ENCODE peak calls at places on chromosomes 1 and 21, in seven cellular contexts. W is Peyer's patch, T is lower leg skin, R is NT2/D1, Q is suprapubic skin, U is BE2C, O is GM06990. N is an unnamed sample.

GRCh38 chr1:119582801-119583200 is 65.3 kb downstream of the ZNF697 start:
- DNase-seq in W (no peak), T (no peak), R (peak; percentile 80), Q (no peak), U (peak; percentile 51), O (no peak), N (no peak)

GRCh38 chr1:99084562-99084961 is 79.9 kb upstream of the PLPPR5 start:
- DNase-seq in W (no peak), T (no peak), R (no peak), Q (no peak), U (no peak), O (peak; percentile 50), N (no peak)

GRCh38 chr21:44931137-44931500 is 8.7 kb upstream of the SLX9 start:
- DNase-seq in W (peak; percentile 79), T (no peak), R (no peak), Q (no peak), U (no peak), O (peak; percentile 80), N (no peak)

GRCh38 chr1:197321821-197322220 is 53.8 kb downstream of the CRB1 start:
- DNase-seq in W (no peak), T (no peak), R (no peak), Q (no peak), U (no peak), O (no peak), N (no peak)

GRCh38 chr1:197674286-197674685 is 101.0 kb downstream of the DENND1B start:
- DNase-seq in W (no peak), T (no peak), R (no peak), Q (no peak), U (peak; percentile 89), O (no peak), N (no peak)

GRCh38 chr1:118911571-118911970 is 76.6 kb downstream of the TBX15 start:
- DNase-seq in W (no peak), T (no peak), R (no peak), Q (no peak), U (no peak), O (no peak), N (no peak)

GRCh38 chr1:182955596-182956588 is 2.9 kb upstream of the SHCBP1L start:
- DNase-seq in W (no peak), T (no peak), R (no peak), Q (no peak), U (no peak), O (no peak), N (no peak)

GRCh38 chr1:198096390-198096789 is 60.4 kb upstream of the NEK7 start:
- DNase-seq in W (no peak), T (no peak), R (peak; percentile 48), Q (no peak), U (no peak), O (no peak), N (no peak)

GRCh38 chr1:171727778-171728177 is 14.1 kb downstream of the VAMP4 start:
- DNase-seq in W (no peak), T (no peak), R (no peak), Q (no peak), U (no peak), O (no peak), N (no peak)

GRCh38 chr1:29641921-29642320 is 405.6 kb downstream of the PTPRU start:
- DNase-seq in W (peak; percentile 3), T (no peak), R (no peak), Q (no peak), U (no peak), O (no peak), N (no peak)

GRCh38 chr1:241842565-241842964 is 5.4 kb upstream of the EXO1 start:
- DNase-seq in W (no peak), T (no peak), R (no peak), Q (no peak), U (no peak), O (no peak), N (no peak)

GRCh38 chr1:193545171-193545570 is 358.8 kb upstream of the B3GALT2 start:
- DNase-seq in W (no peak), T (no peak), R (no peak), Q (no peak), U (no peak), O (no peak), N (no peak)

GRCh38 chr1:91523462-91523861 is 22.8 kb downstream of the CDC7 start:
- DNase-seq in W (no peak), T (no peak), R (no peak), Q (no peak), U (no peak), O (no peak), N (no peak)

GRCh38 chr1:147236448-147236847 is 6.0 kb upstream of the CHD1L start:
- DNase-seq in W (no peak), T (no peak), R (no peak), Q (no peak), U (no peak), O (no peak), N (no peak)

GRCh38 chr1:169003864-169004516 is 102.5 kb upstream of the ATP1B1 start:
- DNase-seq in W (no peak), T (no peak), R (no peak), Q (no peak), U (no peak), O (no peak), N (no peak)

GRCh38 chr1:8815582-8816285 is 1.7 kb downstream of the RERE start:
- DNase-seq in W (no peak), T (peak; percentile 77), R (no peak), Q (peak; percentile 5), U (no peak), O (no peak), N (no peak)

GRCh38 chr1:51622455-51622913 is 5.6 kb downstream of the OSBPL9 start:
- DNase-seq in W (no peak), T (no peak), R (peak; percentile 30), Q (peak; percentile 81), U (peak; percentile 17), O (no peak), N (peak; percentile 11)

GRCh38 chr21:29827647-29828046 is 112.1 kb downstream of the GRIK1 start:
- DNase-seq in W (no peak), T (no peak), R (no peak), Q (no peak), U (no peak), O (no peak), N (no peak)

GRCh38 chr1:31062867-31063380 is 2.6 kb downstream of the PUM1 start:
- DNase-seq in W (no peak), T (no peak), R (no peak), Q (no peak), U (no peak), O (no peak), N (no peak)

GRCh38 chr1:57770772-57771171 is 346.9 kb upstream of the DAB1 start:
- DNase-seq in W (no peak), T (no peak), R (peak; percentile 23), Q (no peak), U (no peak), O (no peak), N (no peak)

GRCh38 chr1:77562596-77563154 is 119.8 kb downstream of the ZZZ3 start:
- DNase-seq in W (no peak), T (no peak), R (no peak), Q (no peak), U (no peak), O (no peak), N (no peak)

GRCh38 chr1:77557053-77557452 is 125.4 kb downstream of the ZZZ3 start:
- DNase-seq in W (no peak), T (no peak), R (no peak), Q (no peak), U (no peak), O (no peak), N (no peak)

GRCh38 chr1:77556045-77556444 is 126.4 kb downstream of the ZZZ3 start:
- DNase-seq in W (no peak), T (no peak), R (no peak), Q (no peak), U (no peak), O (no peak), N (no peak)

GRCh38 chr1:77560741-77561140 is 121.7 kb downstream of the ZZZ3 start:
- DNase-seq in W (no peak), T (no peak), R (no peak), Q (no peak), U (no peak), O (no peak), N (no peak)

GRCh38 chr1:77558591-77559164 is 123.8 kb downstream of the ZZZ3 start:
- DNase-seq in W (no peak), T (no peak), R (no peak), Q (no peak), U (no peak), O (no peak), N (no peak)
- H3K4me3 ChIP-seq in W (no peak overlapping the region), T (no peak overlapping the region), R (no peak overlapping the region), Q (no peak overlapping the region), U (no peak overlapping the region), O (no peak overlapping the region), N (no peak overlapping the region)

DNA sequence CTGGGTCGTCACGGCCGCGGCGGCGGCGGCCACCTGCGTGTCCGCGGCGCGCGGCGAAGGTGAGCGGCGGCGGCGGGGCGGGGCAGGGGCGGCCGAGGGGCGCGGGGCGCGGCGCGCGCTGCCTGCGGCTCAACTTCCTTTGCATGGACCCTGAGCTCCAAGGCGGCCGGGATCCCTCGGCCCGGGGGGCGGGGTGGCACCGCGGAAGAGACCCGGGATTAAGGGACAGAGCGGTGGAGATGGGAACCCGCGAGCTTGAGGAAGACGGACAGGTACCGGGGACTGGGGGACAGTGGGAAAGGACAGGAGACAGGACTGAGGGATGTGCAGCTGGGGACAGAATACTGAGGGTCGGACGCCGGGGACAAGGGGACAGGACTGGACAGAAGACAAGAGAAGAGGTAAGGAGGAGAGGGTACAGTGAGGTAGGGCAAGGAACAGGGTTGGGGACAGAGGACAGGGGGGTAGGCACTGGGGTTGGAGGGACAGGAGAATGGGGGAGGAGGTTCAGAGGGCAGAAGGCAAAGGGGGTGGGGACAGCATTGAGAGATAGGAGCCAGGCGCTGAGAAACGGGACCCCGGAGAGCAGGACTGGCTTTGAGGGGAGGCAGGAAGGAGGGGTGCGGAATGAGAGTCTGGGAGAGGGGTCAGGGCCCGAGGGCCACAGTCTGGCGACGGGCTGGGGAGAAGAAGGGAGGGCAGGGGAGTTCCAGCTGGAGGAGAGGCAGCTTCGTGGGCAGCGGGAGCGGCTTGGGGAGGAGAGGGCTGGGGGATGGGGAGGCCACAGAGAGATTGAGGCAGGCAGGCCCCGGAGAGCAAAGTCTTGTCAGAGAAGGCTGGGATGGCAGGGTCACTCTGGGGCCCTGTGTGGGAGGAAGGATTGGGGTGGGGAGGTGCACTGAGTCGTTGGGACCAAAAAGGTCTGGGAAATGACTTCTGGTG is 653 bp downstream of the EPHA8 start:
- DNase-seq in W (no peak), T (no peak), R (no peak), Q (no peak), U (no peak), O (no peak), N (no peak)
- H3K4me3 ChIP-seq in W (no peak overlapping the region), T (no peak overlapping the region), R (peak overlapping the region; percentile 42), Q (no peak overlapping the region), U (peak overlapping the region; percentile 48), O (no peak overlapping the region), N (no peak overlapping the region)

GRCh38 chr1:156592910-156593732 is 1.5 kb downstream of the NAXE start:
- DNase-seq in W (no peak), T (no peak), R (no peak), Q (no peak), U (no peak), O (no peak), N (no peak)
- H3K4me3 ChIP-seq in W (no peak overlapping the region), T (no peak overlapping the region), R (peak overlapping the region; percentile 93), Q (no peak overlapping the region), U (no peak overlapping the region), O (no peak overlapping the region), N (no peak overlapping the region)

DNA sequence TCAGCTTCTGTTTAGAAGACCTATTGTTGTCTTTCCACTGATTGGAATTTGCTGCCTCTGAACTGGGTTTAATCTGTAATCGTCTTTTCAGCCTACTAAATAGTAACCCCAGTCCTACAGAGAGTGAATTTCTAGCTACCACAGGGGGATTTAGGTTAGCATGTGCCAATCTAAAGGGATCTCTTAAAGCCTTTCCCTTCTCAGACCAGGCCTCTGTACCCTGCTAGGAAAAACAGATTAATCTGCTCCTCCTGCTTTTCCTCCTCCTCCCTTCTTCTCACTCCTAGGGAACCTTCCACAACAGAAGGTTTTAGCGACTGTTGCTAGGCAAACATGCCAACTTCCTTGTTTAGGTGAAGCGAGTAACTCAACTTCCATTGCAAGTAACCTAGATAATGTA is 1.3 kb upstream of the RC3H1 start:
- DNase-seq in W (no peak), T (no peak), R (peak; percentile 64), Q (no peak), U (no peak), O (no peak), N (no peak)
- H3K4me3 ChIP-seq in W (no peak overlapping the region), T (no peak overlapping the region), R (no peak overlapping the region), Q (no peak overlapping the region), U (no peak overlapping the region), O (no peak overlapping the region), N (no peak overlapping the region)